ENCODE peak calls at places on chromosome 3, in eight cellular contexts. F, H, A, N, B, X, O and R are unnamed samples.

GRCh38 chr3:48030188-48030587 is 14.0 kb upstream of the MAP4 start:
- DNase-seq in F (no peak), H (no peak), A (no peak), N (no peak), B (no peak), X (no peak), O (no peak), R (no peak)

GRCh38 chr3:76044601-76045600 is 259.6 kb upstream of the ZNF717 start:
- DNase-seq in F (no peak), H (no peak), A (no peak), N (no peak), B (peak; percentile 38), X (peak; percentile 23), O (peak; percentile 53), R (no peak)

GRCh38 chr3:150069633-150070032 is 98.9 kb upstream of the PFN2 start:
- DNase-seq in F (no peak), H (no peak), A (no peak), N (no peak), B (no peak), X (no peak), O (no peak), R (no peak)

GRCh38 chr3:51471775-51472652 is 27.8 kb downstream of the DCAF1 start:
- DNase-seq in F (no peak), H (no peak), A (no peak), N (no peak), B (peak; percentile 48), X (no peak), O (no peak), R (no peak)

GRCh38 chr3:105555206-105555605 is 188.5 kb downstream of the ALCAM start:
- DNase-seq in F (no peak), H (no peak), A (no peak), N (no peak), B (no peak), X (no peak), O (no peak), R (no peak)

GRCh38 chr3:165753560-165753959 is 83.7 kb downstream of the BCHE start:
- DNase-seq in F (no peak), H (no peak), A (no peak), N (peak; percentile 19), B (no peak), X (no peak), O (no peak), R (no peak)

GRCh38 chr3:42314411-42314810 is 48.4 kb upstream of the CCK start:
- DNase-seq in F (peak; percentile 21), H (no peak), A (no peak), N (peak; percentile 2), B (peak; percentile 61), X (no peak), O (no peak), R (no peak)

GRCh38 chr3:3772920-3773319 is 26.3 kb upstream of the LRRN1 start:
- DNase-seq in F (no peak), H (peak; percentile 46), A (no peak), N (no peak), B (no peak), X (no peak), O (no peak), R (no peak)

GRCh38 chr3:159733194-159733860 is 255.3 kb upstream of the IL12A start:
- DNase-seq in F (no peak), H (no peak), A (peak; percentile 63), N (peak; percentile 23), B (no peak), X (no peak), O (no peak), R (no peak)

GRCh38 chr3:108022316-108023150 is 68.3 kb downstream of the CD47 start:
- DNase-seq in F (no peak), H (no peak), A (no peak), N (no peak), B (no peak), X (no peak), O (no peak), R (no peak)

GRCh38 chr3:134378384-134378783 is 4.1 kb upstream of the AMOTL2 start:
- DNase-seq in F (peak; percentile 47), H (peak; percentile 77), A (no peak), N (no peak), B (peak; percentile 53), X (peak; percentile 52), O (peak; percentile 40), R (no peak)

GRCh38 chr3:106176734-106177133 is 307.9 kb upstream of the CBLB start:
- DNase-seq in F (no peak), H (no peak), A (no peak), N (no peak), B (peak; percentile 26), X (no peak), O (peak; percentile 82), R (no peak)

GRCh38 chr3:106575029-106575428 is 706.2 kb upstream of the CBLB start:
- DNase-seq in F (no peak), H (no peak), A (no peak), N (no peak), B (no peak), X (no peak), O (no peak), R (no peak)

GRCh38 chr3:3015472-3016089 is 94.6 kb downstream of the IL5RA start:
- DNase-seq in F (peak; percentile 8), H (no peak), A (no peak), N (peak; percentile 4), B (peak; percentile 31), X (no peak), O (no peak), R (no peak)

GRCh38 chr3:134517796-134518195 is 31.9 kb downstream of the CEP63 start:
- DNase-seq in F (no peak), H (no peak), A (peak; percentile 10), N (no peak), B (no peak), X (no peak), O (no peak), R (no peak)

GRCh38 chr3:120956143-120956542 is 48.1 kb downstream of the STXBP5L start:
- DNase-seq in F (no peak), H (no peak), A (no peak), N (no peak), B (no peak), X (no peak), O (no peak), R (no peak)

GRCh38 chr3:148158210-148158609 is 539.5 kb upstream of the AGTR1 start:
- DNase-seq in F (no peak), H (no peak), A (no peak), N (peak; percentile 55), B (no peak), X (no peak), O (no peak), R (peak; percentile 65)

GRCh38 chr3:149377408-149378111 is at the start of gene TM4SF1:
- DNase-seq in F (no peak), H (peak; percentile 70), A (no peak), N (peak; percentile 100), B (no peak), X (peak; percentile 73), O (no peak), R (no peak)

GRCh38 chr3:21694506-21694905 is 56.5 kb downstream of the ZNF385D start:
- DNase-seq in F (no peak), H (no peak), A (no peak), N (no peak), B (no peak), X (no peak), O (no peak), R (no peak)

GRCh38 chr3:159620873-159621272 is 367.8 kb upstream of the IL12A start:
- DNase-seq in F (peak; percentile 35), H (no peak), A (peak; percentile 57), N (peak; percentile 84), B (no peak), X (no peak), O (no peak), R (no peak)

GRCh38 chr3:108501538-108501937 is 8.9 kb downstream of the MYH15 start:
- DNase-seq in F (no peak), H (no peak), A (no peak), N (peak; percentile 19), B (no peak), X (no peak), O (no peak), R (no peak)

GRCh38 chr3:13174011-13174802 is 101.0 kb upstream of the IQSEC1 start:
- DNase-seq in F (no peak), H (no peak), A (no peak), N (no peak), B (no peak), X (no peak), O (no peak), R (no peak)

GRCh38 chr3:72446406-72447058 is 401.7 kb downstream of the SHQ1 start:
- DNase-seq in F (no peak), H (no peak), A (no peak), N (peak; percentile 58), B (no peak), X (no peak), O (peak; percentile 22), R (peak; percentile 10)

GRCh38 chr3:191220908-191221307 is 21.9 kb downstream of the OSTN start:
- DNase-seq in F (peak; percentile 12), H (no peak), A (no peak), N (peak; percentile 7), B (peak; percentile 14), X (no peak), O (no peak), R (no peak)
- TF ChIP-seq CTCF in F (peak; percentile 20), H (no peak), A (no peak), N (no peak), B (no peak), X (no peak), O (no peak), R (peak; percentile 11)

DNA sequence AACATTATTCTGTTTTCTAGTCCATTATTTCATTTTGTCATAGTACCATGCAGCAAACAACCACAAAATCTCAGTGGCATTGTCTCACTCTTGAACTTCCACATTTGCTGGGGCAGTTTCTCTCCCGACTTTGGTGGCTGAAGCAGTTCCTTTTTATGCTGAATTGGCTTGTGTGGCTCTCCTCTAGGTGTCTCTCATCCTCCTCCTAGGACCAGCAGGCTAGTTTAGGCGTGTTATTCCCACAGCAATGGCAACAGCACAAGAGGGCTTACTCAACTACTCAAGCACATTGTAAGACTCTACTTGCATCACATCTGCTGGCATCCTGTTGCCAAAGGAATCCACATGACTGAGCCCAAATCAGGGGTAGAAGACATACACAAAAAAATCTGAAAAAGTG is 201.8 kb upstream of the KCNH8 start:
- DNase-seq in F (no peak), H (no peak), A (no peak), N (peak; percentile 30), B (peak; percentile 63), X (no peak), O (no peak), R (no peak)
- TF ChIP-seq CTCF in F (no peak), H (no peak), A (no peak), N (no peak), B (peak; percentile 26), X (no peak), O (no peak), R (no peak)

GRCh38 chr3:152937234-152937633 is 102.3 kb downstream of the P2RY1 start:
- DNase-seq in F (no peak), H (no peak), A (no peak), N (no peak), B (no peak), X (no peak), O (no peak), R (no peak)
- TF ChIP-seq CTCF in F (no peak), H (peak; percentile 8), A (no peak), N (no peak), B (no peak), X (no peak), O (no peak), R (no peak)

DNA sequence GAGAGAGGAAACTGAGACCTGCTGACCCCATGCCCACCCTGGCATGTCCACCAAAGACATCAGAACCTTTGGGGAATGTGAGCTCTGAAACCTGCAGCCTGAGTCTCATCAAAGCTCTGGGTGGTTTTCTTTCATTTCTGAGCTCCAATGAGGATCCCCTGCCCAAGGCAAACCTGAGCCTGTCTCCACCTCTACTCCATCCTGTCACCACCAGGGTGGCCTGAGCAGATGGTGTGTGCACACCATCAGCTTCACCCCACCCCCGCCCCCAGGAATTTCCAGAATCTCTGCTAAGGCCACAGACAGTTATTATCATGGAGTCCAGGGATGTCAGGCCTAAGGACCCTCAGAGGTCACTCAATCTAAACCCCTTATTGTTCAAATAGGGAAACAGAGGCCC is 1.3 kb downstream of the XIRP1 start:
- DNase-seq in F (no peak), H (no peak), A (no peak), N (no peak), B (no peak), X (no peak), O (no peak), R (no peak)
- TF ChIP-seq CTCF in F (no peak), H (no peak), A (peak; percentile 7), N (no peak), B (no peak), X (no peak), O (no peak), R (no peak)